ENCODE peak calls at places on chromosomes 6 and 20, in four cellular contexts. P is MCF 10A, D is AG04450, E is IMR-90. L is an unnamed sample.

GRCh38 chr20:25247100-25247665 is 702 bp upstream of the PYGB start:
- DNase-seq in P (peak), D (no peak), E (peak), L (peak)

GRCh38 chr6:154653853-154654252 is 79.4 kb upstream of the SCAF8 start:
- DNase-seq in P (peak), D (no peak), E (peak), L (no peak)

GRCh38 chr20:35947907-35948306 is 6.4 kb downstream of the SCAND1 start:
- DNase-seq in P (no peak), D (peak), E (peak), L (no peak)

GRCh38 chr6:79158856-79159516 is 75.5 kb downstream of the HMGN3 start:
- DNase-seq in P (no peak), D (no peak), E (no peak), L (no peak)

GRCh38 chr6:88708197-88708744 is 255.1 kb downstream of the RNGTT start:
- DNase-seq in P (peak), D (no peak), E (no peak), L (no peak)

GRCh38 chr6:14265049-14266021 is 147.8 kb downstream of the CD83 start:
- DNase-seq in P (no peak), D (no peak), E (no peak), L (no peak)

GRCh38 chr6:10801224-10801848 is 37.0 kb downstream of the MAK start:
- DNase-seq in P (peak), D (peak), E (peak), L (peak)

GRCh38 chr20:1108437-1108920 is 9.9 kb upstream of the PSMF1 start:
- DNase-seq in P (peak), D (no peak), E (peak), L (peak)

GRCh38 chr6:7515363-7515762 is 26.1 kb upstream of the DSP start:
- DNase-seq in P (peak), D (no peak), E (no peak), L (no peak)

GRCh38 chr6:89270951-89271721 is 44.0 kb downstream of the GABRR2 start:
- DNase-seq in P (no peak), D (no peak), E (no peak), L (no peak)

GRCh38 chr20:4038047-4038459 is 22.7 kb upstream of the RNF24 start:
- DNase-seq in P (peak), D (no peak), E (peak), L (no peak)

GRCh38 chr6:89895273-89895874 is 1.1 kb downstream of the GJA10 start:
- DNase-seq in P (peak), D (peak), E (peak), L (peak)

GRCh38 chr6:162409986-162410715 is 317.4 kb downstream of the PRKN start:
- DNase-seq in P (no peak), D (no peak), E (no peak), L (peak)

GRCh38 chr6:37168163-37168758 is 1.7 kb upstream of the PIM1 start:
- DNase-seq in P (no peak), D (no peak), E (no peak), L (no peak)

GRCh38 chr6:79453558-79454042 is 83.6 kb downstream of the LCA5 start:
- DNase-seq in P (peak), D (no peak), E (no peak), L (no peak)

GRCh38 chr6:144252289-144252688 is 32.8 kb upstream of the UTRN start:
- DNase-seq in P (peak), D (no peak), E (no peak), L (no peak)

GRCh38 chr6:100342830-100343229 is 121.9 kb downstream of the SIM1 start:
- DNase-seq in P (no peak), D (no peak), E (peak), L (no peak)

GRCh38 chr6:29926081-29926794 is 16.1 kb upstream of the HLA-A start:
- DNase-seq in P (no peak), D (no peak), E (peak), L (no peak)

GRCh38 chr6:960356-960755 is 267.4 kb upstream of the EXOC2 start:
- DNase-seq in P (no peak), D (no peak), E (peak), L (no peak)

GRCh38 chr6:39402239-39402751 is 79.8 kb upstream of the KCNK16 start:
- DNase-seq in P (no peak), D (no peak), E (no peak), L (no peak)

GRCh38 chr20:40688129-40689099 is 622 bp downstream of the MAFB start:
- DNase-seq in P (peak), D (no peak), E (peak), L (no peak)

GRCh38 chr6:163579111-163579879 is 164.8 kb downstream of the QKI start:
- DNase-seq in P (no peak), D (no peak), E (no peak), L (no peak)

GRCh38 chr6:109370336-109370735 is 11.9 kb downstream of the CD164 start:
- DNase-seq in P (no peak), D (no peak), E (no peak), L (no peak)

GRCh38 chr6:34170341-34170740 is 24.5 kb upstream of the GRM4 start:
- DNase-seq in P (no peak), D (no peak), E (peak), L (no peak)

GRCh38 chr20:10708342-10709185 is 34.8 kb upstream of the JAG1 start:
- DNase-seq in P (peak), D (peak), E (peak), L (no peak)

DNA sequence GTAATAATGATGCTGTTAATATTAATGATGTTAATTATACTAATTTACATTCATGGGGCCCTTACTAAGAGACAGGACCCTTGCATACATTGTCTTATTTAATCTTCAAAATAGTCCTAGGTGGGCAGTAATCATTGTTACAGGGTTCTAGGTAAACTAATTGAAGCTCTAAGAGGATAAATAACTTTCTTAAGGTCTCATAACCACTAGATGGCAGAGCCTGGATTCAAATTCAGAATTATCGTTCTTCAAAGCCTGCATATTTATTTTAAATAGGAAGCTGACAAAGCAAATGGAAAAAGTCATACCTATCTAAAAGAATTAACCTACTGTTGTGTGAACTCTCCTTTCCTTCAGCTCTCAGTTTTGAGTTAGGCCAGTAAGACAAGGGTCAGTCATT is 23.5 kb downstream of the PTCHD4 start:
- DNase-seq in P (peak), D (no peak), E (peak), L (no peak)
- TF ChIP-seq CTCF in P (peak), D (peak), E (peak), L (peak)

GRCh38 chr6:148074735-148075134 is 267.9 kb upstream of the SASH1 start:
- DNase-seq in P (no peak), D (no peak), E (no peak), L (no peak)
- TF ChIP-seq CTCF in P (no peak), D (no peak), E (no peak), L (no peak)

GRCh38 chr6:130296854-130297253 is 69.0 kb upstream of the TMEM200A start:
- DNase-seq in P (peak), D (no peak), E (no peak), L (no peak)

GRCh38 chr6:130298258-130298657 is 67.6 kb upstream of the TMEM200A start:
- DNase-seq in P (no peak), D (no peak), E (no peak), L (no peak)

GRCh38 chr6:130288065-130288464 is 65.3 kb upstream of the SAMD3 start:
- DNase-seq in P (no peak), D (no peak), E (peak), L (no peak)

DNA sequence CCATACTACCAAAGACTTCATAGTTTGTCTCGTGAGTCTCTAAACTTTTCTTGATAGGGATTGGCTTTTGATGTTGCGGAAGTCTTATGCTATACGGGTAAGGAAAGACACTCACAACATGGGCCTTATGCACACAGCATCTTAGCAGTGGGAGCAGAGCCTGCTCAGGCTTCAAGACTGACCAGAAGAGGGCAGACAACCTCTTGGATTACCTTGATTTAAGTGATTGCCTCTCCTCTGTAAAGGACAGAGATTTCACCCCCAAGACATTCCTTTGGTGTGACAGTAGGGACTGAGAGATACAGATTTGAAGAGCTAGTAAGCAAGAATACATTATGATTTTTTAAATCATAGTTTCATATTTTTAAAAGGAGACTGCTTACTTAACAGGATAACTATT is 71.0 kb upstream of the SAMD3 start:
- DNase-seq in P (peak), D (peak), E (peak), L (peak)
- TF ChIP-seq CTCF in P (peak), D (peak), E (peak), L (peak)

GRCh38 chr6:41605649-41606048 is 32.6 kb upstream of the MDFI start:
- DNase-seq in P (no peak), D (no peak), E (no peak), L (no peak)
- TF ChIP-seq CTCF in P (no peak), D (no peak), E (no peak), L (no peak)

GRCh38 chr20:52078289-52078688 is 113.3 kb downstream of the ZFP64 start:
- DNase-seq in P (no peak), D (no peak), E (no peak), L (no peak)
- TF ChIP-seq CTCF in P (no peak), D (no peak), E (no peak), L (no peak)

GRCh38 chr6:72639920-72640621 is 18.2 kb downstream of the KCNQ5 start:
- DNase-seq in P (no peak), D (no peak), E (no peak), L (no peak)
- TF ChIP-seq CTCF in P (peak), D (no peak), E (peak), L (no peak)

DNA sequence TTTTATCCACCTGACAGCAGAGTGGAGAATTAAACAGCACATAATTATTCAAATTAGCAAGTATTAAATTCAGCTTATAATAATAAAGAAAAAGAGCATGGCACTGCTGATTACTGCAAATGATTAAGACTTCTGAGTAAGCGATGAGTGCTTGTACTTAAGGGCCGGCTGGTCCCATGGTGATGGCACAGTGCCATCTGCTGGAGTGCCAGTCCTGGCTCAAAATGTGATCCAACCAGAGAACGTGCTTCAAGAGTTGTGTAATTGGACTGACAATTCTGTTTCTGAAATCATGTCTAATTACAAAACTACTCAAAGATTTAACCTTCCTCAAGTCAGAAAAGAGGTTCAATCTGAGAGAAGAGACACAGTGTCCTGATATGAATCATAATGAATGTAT is 181.6 kb upstream of the RGS17 start:
- DNase-seq in P (peak), D (no peak), E (peak), L (peak)
- TF ChIP-seq CTCF in P (peak), D (peak), E (peak), L (peak)

GRCh38 chr6:122285292-122285913 is 114.0 kb upstream of the HSF2 start:
- DNase-seq in P (no peak), D (no peak), E (no peak), L (no peak)

GRCh38 chr6:122286512-122286911 is 112.9 kb upstream of the HSF2 start:
- DNase-seq in P (no peak), D (no peak), E (no peak), L (no peak)

GRCh38 chr6:122284848-122285247 is 114.6 kb upstream of the HSF2 start:
- DNase-seq in P (no peak), D (no peak), E (no peak), L (no peak)

GRCh38 chr6:122283884-122284283 is 115.6 kb upstream of the HSF2 start:
- DNase-seq in P (no peak), D (no peak), E (no peak), L (no peak)
- TF ChIP-seq CTCF in P (no peak), D (no peak), E (no peak), L (no peak)

DNA sequence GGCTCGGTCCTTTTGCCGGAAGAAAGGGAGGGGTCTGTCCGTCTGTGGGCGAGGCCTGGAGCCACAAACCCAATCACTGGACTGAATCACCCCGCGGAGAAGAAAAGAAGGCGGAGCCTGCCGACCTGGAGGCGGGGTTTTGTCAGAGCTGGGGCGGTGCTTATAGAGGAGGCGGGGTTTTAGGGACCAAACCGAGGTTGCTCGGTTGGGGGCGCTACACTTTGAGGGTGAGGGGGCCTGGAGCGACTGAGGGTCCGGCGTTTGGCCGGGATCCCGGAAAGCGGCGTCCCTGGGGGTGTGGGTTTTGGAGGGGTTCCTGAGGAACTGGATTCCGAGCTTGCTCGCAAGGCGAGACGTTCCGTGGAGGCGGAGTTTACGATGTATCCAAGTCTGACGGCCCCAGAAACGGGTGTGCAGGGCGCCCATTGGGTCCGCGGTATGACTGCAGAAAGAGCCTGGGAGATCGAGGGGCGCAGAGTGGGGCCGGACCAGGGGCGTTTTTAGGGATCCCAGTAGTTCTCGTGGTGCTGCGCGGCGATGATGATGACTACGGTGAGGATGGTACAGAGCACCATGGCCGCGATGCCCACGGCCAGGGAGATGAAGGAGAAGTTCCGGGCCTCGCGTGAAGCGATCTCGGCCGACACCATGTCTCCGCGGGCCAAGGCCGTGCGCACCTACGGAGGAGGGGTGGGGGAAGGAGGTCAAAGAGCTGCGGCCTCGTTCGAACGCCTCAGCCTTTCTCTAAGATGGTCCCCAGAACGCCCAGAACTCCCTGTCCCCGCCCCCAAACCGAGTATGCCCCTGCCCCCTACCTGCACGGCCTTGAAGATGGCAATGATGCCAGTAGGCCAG is 2.8 kb downstream of the PRRT1 start:
- DNase-seq in P (no peak), D (no peak), E (no peak), L (no peak)
- TF ChIP-seq CTCF in P (no peak), D (no peak), E (no peak), L (no peak)

GRCh38 chr6:91137286-91137685 is 550.4 kb upstream of the MAP3K7 start:
- DNase-seq in P (no peak), D (no peak), E (no peak), L (no peak)

GRCh38 chr6:91130126-91130525 is 543.3 kb upstream of the MAP3K7 start:
- DNase-seq in P (no peak), D (no peak), E (no peak), L (no peak)

GRCh38 chr6:91135406-91135805 is 548.5 kb upstream of the MAP3K7 start:
- DNase-seq in P (no peak), D (no peak), E (no peak), L (no peak)

GRCh38 chr6:91127752-91128151 is 540.9 kb upstream of the MAP3K7 start:
- DNase-seq in P (no peak), D (no peak), E (no peak), L (no peak)

DNA sequence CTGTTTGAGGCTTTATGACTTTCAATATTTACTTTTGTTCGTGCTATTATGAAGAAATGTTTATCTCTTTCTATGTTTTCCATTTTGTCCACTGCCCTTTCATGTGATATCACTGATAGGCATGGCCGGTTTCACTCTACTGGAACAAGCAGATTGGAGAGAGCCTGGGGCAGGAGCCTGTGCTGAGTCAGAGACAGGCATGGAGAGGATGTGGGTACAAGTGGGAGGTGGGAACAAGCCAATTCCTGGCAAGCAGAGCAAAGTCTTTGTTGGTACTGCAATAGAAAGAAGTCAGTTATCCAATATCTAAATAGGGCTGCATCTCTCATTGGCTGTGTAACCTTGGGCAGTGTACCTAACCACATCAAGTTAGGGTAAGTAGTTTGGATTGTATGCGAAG is 545.6 kb upstream of the MAP3K7 start:
- DNase-seq in P (peak), D (no peak), E (no peak), L (no peak)
- TF ChIP-seq CTCF in P (no peak), D (no peak), E (no peak), L (no peak)